ENCODE peak calls at places on chromosomes 6 and 20, in nine cellular contexts. L is fibroblast of the aortic adventitia, I is DND-41, W is fibroblast of lung, Y is BJ, Q is fibroblast of mammary gland, O is cardiac fibroblast, E is A549, N is body of pancreas. K is an unnamed sample.

GRCh38 chr20:23622839-23623343 is 14.9 kb downstream of the CST3 start:
- DNase-seq in L (peak), E (peak), Y (peak), I (no peak), Q (peak), O (peak), W (peak), N (peak), K (peak)

GRCh38 chr20:38454556-38455473 is 17.8 kb upstream of the RALGAPB start:
- DNase-seq in L (no peak), W (no peak), I (no peak), O (no peak), Q (no peak), N (no peak), Y (no peak), E (no peak), K (no peak)

GRCh38 chr6:48186746-48187145 is 75.7 kb upstream of the PTCHD4 start:
- DNase-seq in Q (no peak), W (no peak), O (no peak), I (no peak), E (no peak), N (no peak), L (no peak), Y (no peak), K (no peak)

GRCh38 chr20:25286917-25287316 is 39.0 kb downstream of the PYGB start:
- DNase-seq in N (peak), E (no peak), Q (no peak), I (no peak), L (no peak), Y (no peak), O (no peak), W (no peak), K (no peak)

GRCh38 chr6:51468704-51469103 is 618.7 kb downstream of the PKHD1 start:
- DNase-seq in W (no peak), Y (no peak), O (no peak), N (no peak), Q (no peak), E (no peak), L (no peak), I (no peak), K (no peak)

GRCh38 chr6:62150048-62150663 is 135.9 kb downstream of the KHDRBS2 start:
- DNase-seq in E (peak), L (peak), Q (peak), I (peak), Y (no peak), O (peak), W (peak), N (no peak), K (peak)

GRCh38 chr6:113953346-113953745 is 17.6 kb downstream of the HDAC2 start:
- DNase-seq in O (peak), E (no peak), N (no peak), L (peak), Q (peak), Y (no peak), W (peak), I (no peak), K (no peak)

GRCh38 chr6:156379946-156380707 is 397.1 kb upstream of the ARID1B start:
- DNase-seq in Y (peak), O (peak), L (peak), Q (no peak), I (no peak), W (peak), N (no peak), E (peak), K (no peak)

GRCh38 chr6:159174263-159174974 is 5.2 kb downstream of the FNDC1 start:
- DNase-seq in O (peak), L (peak), Y (no peak), N (peak), E (peak), W (peak), Q (peak), I (peak), K (peak)

GRCh38 chr6:90573624-90574023 is 13.2 kb downstream of the MAP3K7 start:
- DNase-seq in E (no peak), W (no peak), O (no peak), Y (no peak), I (no peak), L (no peak), Q (no peak), N (no peak), K (no peak)

GRCh38 chr6:90599151-90599550 is 12.3 kb upstream of the MAP3K7 start:
- DNase-seq in E (no peak), L (no peak), Y (no peak), I (no peak), O (no peak), N (no peak), W (no peak), Q (no peak), K (no peak)

GRCh38 chr6:147136057-147136456 is 68.2 kb upstream of the STXBP5 start:
- DNase-seq in E (no peak), Q (no peak), Y (no peak), I (no peak), N (no peak), W (no peak), O (no peak), L (no peak), K (no peak)

GRCh38 chr6:80094017-80094416 is 12.5 kb upstream of the BCKDHB start:
- DNase-seq in Y (no peak), I (peak), Q (peak), O (peak), W (peak), L (peak), E (peak), N (no peak), K (peak)

GRCh38 chr6:11328613-11329247 is 96.3 kb upstream of the NEDD9 start:
- DNase-seq in N (no peak), E (no peak), O (no peak), L (peak), Y (peak), W (peak), Q (peak), I (no peak), K (no peak)

GRCh38 chr6:48701572-48701971 is 590.6 kb upstream of the PTCHD4 start:
- DNase-seq in Q (no peak), N (no peak), E (no peak), O (no peak), I (no peak), Y (no peak), L (no peak), W (no peak), K (no peak)

GRCh38 chr6:81734081-81734480 is 18.4 kb downstream of the TENT5A start:
- DNase-seq in E (no peak), W (peak), N (no peak), Q (no peak), O (peak), Y (no peak), L (no peak), I (no peak), K (no peak)

GRCh38 chr6:88115307-88115706 is 50.8 kb downstream of the CNR1 start:
- DNase-seq in Q (no peak), N (no peak), W (no peak), E (no peak), Y (no peak), L (no peak), O (no peak), I (no peak), K (peak)

GRCh38 chr6:88119769-88120168 is 46.4 kb downstream of the CNR1 start:
- DNase-seq in O (no peak), W (no peak), Y (no peak), Q (peak), N (no peak), L (no peak), I (no peak), E (no peak), K (peak)

GRCh38 chr6:88120635-88121034 is 45.5 kb downstream of the CNR1 start:
- DNase-seq in Q (no peak), N (no peak), Y (no peak), I (no peak), E (no peak), L (no peak), O (no peak), W (no peak), K (no peak)

GRCh38 chr6:88114838-88115237 is 51.3 kb downstream of the CNR1 start:
- DNase-seq in Y (no peak), Q (no peak), I (no peak), N (no peak), O (no peak), W (no peak), E (no peak), L (no peak), K (peak)
- H3K4me3 ChIP-seq in Y (no peak), Q (no peak), I (no peak), N (no peak), O (no peak), W (no peak), E (no peak), L (no peak), K (no peak)

DNA sequence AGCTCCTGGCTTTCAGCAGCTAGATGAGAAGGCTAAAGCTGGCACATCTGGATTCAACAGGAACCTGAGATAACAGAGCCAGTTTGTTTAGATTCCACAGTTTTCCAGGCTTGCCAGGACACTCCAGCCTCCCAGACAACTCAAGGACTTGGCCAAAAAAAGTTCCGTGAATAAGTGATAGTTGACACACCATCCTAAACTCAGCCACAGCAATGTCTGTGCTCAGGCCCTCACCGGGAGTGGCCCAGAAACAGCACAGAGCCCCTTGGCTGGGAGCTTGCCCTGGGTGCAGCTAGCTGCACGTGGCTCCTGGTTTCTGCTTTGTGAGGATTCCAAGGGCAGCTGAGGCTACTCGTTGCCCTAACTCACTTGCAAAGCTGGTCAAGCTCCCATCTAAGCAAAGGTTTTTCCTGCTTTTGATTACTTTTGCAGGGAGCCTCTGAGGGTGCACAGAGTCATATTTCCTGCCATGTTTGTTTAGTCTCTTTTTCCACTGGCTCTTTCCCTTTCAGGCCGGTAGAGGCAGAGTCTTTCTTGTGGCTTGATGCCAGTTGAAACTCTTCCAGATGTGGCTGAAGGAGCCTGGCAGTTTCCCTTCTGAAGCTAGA is 118.3 kb upstream of the ECI2 start:
- DNase-seq in W (peak), Y (no peak), O (peak), L (peak), I (no peak), Q (peak), N (peak), E (peak), K (no peak)
- TF ChIP-seq CTCF in W (peak), Y (peak), O (peak), L (peak), I (peak), Q (peak), N (peak), E (no peak), K (no peak)

DNA sequence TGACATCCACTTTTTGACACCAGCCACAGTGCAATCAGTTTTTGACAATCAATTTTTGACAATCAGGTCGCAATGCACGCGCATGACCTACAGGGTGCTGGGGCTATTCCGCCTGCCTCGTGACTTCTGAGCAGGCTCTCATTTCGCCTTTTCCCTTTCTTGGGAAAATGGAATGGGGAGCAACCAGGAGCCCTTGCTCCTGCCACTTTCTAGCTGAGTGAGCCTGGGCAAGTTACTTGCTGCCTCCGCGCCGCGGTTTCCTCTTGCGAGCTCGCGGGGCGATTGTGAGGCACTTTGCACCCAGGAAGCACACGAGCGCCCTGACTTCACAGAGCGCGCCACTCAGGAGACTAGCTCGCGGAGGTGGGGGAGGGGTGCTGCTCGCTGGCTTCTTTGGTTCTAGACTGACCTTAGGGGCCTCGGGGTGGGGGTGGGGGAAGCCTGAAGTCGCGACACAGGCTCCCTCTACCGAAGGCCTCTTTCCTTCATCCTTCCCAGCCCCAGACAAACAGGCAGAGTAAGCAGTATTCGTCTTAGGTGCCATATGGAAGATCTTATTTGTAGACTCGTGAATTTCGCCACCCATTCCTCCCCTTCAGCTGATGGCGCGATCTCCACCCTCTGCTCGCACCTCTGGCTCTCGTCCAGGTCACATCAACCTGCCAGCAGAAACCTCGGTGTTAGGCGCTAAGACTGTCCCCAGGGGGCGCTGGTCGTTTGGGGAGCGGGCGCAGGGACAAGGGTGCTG is 4.6 kb downstream of the TP53TG5 start:
- DNase-seq in W (peak), N (peak), L (peak), O (peak), E (peak), Y (no peak), I (peak), Q (peak), K (peak)
- H3K4me3 ChIP-seq in W (peak), N (peak), L (peak), O (peak), E (peak), Y (peak), I (peak), Q (peak), K (peak)

GRCh38 chr20:14189794-14190402 is 147.5 kb downstream of the FLRT3 start:
- DNase-seq in I (no peak), L (peak), N (no peak), O (peak), Y (no peak), E (peak), Q (peak), W (peak), K (peak)
- TF ChIP-seq CTCF in I (peak), L (peak), N (no peak), O (no peak), Y (peak), E (peak), Q (peak), W (peak), K (peak)

GRCh38 chr6:37399131-37399530 is 33.9 kb upstream of the CMTR1 start:
- DNase-seq in I (no peak), W (no peak), E (no peak), Y (no peak), Q (no peak), N (no peak), L (no peak), O (peak), K (no peak)
- H3K4me3 ChIP-seq in I (no peak), W (no peak), E (no peak), Y (no peak), Q (no peak), N (no peak), L (no peak), O (no peak), K (no peak)

DNA sequence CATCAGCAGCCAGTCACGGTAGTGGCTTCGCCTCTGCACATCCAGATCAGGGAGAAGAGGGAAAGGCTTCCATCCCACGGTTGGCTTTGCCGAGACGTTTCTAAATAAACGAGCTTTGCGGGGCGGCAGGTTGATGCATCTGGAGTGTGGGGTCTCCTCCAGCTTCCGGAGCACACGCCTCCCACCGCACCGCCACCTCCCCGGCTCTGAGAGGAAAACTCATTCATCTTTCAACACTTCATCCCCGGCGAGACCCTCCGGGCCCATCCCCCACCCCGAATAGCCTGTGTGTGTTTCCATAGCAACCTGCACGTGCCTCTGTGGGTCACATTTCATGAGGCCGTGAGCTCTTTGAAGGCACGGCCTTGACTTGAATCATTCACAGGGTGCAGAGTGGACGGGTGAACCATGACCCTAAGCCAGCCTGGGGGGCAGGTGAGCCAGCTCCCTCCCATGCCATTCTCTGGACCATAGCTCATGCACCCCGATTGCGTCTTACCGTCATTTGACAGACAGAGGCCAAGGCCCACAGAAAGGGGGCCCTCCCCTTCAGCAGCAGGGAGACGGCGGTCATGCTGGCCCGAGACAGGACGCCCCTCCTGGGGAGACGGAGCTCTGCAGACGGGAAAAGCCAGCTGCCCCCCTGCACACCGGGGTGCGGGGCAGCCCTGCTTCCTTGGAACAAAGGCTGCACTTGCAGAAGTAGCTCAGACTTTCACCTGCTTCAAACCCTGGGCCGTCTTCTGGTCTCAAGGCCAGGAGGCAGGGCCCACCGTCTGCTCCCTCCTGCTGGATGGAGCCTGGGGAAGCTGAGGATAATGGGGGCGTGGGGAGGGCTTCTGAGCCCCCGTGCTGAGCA is 16.3 kb upstream of the CHRNA4 start:
- DNase-seq in O (no peak), E (no peak), I (no peak), Q (no peak), Y (no peak), L (no peak), N (no peak), W (peak), K (no peak)
- TF ChIP-seq CTCF in O (no peak), E (no peak), I (no peak), Q (no peak), Y (no peak), L (no peak), N (no peak), W (no peak), K (no peak)

DNA sequence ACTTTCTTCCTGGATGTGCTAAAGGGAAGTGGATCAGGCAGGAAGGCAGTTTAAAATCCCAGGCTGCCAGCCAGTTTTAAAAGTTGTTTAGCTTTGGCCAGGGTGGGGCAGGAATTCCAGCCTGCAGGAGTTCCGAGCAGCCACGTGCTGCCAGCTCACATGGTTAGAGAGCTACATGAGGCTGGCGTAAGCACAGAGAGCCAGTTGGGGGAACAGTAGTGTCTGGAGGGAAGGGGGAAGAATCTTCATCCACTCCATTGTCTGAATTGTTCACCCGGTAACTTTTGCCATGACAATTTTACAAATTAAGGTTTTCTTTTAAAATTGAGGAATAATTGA is 12.0 kb downstream of the CDC25B start:
- DNase-seq in I (no peak), E (peak), N (peak), L (peak), O (peak), W (peak), Q (peak), Y (peak), K (no peak)
- H3K4me3 ChIP-seq in I (no peak), E (peak), N (no peak), L (peak), O (no peak), W (peak), Q (no peak), Y (no peak), K (no peak)

GRCh38 chr20:6157345-6157744 is 34.5 kb upstream of the FERMT1 start:
- DNase-seq in I (no peak), Y (no peak), O (no peak), L (no peak), E (no peak), W (no peak), N (no peak), Q (peak), K (peak)
- TF ChIP-seq CTCF in I (peak), Y (no peak), O (peak), L (no peak), E (peak), W (peak), N (no peak), Q (peak), K (peak)

GRCh38 chr6:3454206-3455016 is 2.4 kb downstream of the SLC22A23 start:
- DNase-seq in W (no peak), Q (no peak), L (no peak), E (no peak), O (no peak), N (no peak), I (no peak), Y (no peak), K (no peak)

GRCh38 chr6:3453410-3453809 is 3.4 kb downstream of the SLC22A23 start:
- DNase-seq in O (no peak), Y (no peak), I (no peak), E (no peak), L (no peak), N (no peak), Q (no peak), W (no peak), K (no peak)

GRCh38 chr6:3455490-3456394 is 1.1 kb downstream of the SLC22A23 start:
- DNase-seq in O (no peak), Q (no peak), W (no peak), L (no peak), I (no peak), Y (no peak), E (no peak), N (peak), K (no peak)

GRCh38 chr6:3456395-3456767 is 469 bp downstream of the SLC22A23 start:
- DNase-seq in L (no peak), E (no peak), Y (no peak), O (no peak), N (no peak), I (no peak), W (no peak), Q (no peak), K (no peak)

GRCh38 chr6:3455121-3455489 is 1.7 kb downstream of the SLC22A23 start:
- DNase-seq in I (no peak), E (no peak), Q (no peak), W (no peak), N (peak), O (no peak), L (no peak), Y (no peak), K (no peak)
- H3K4me3 ChIP-seq in I (no peak), E (peak), Q (peak), W (peak), N (peak), O (peak), L (peak), Y (no peak), K (no peak)

GRCh38 chr6:130076512-130076911 is 58.1 kb downstream of the L3MBTL3 start:
- DNase-seq in O (peak), Y (no peak), Q (peak), I (no peak), L (peak), W (peak), N (no peak), E (no peak), K (peak)
- TF ChIP-seq CTCF in O (no peak), Y (peak), Q (peak), I (peak), L (peak), W (peak), N (no peak), E (no peak), K (peak)

K was measured in GM12865.